ENCODE peak calls at places on chromosomes 5 and 9, in nine cellular contexts. One of them, this sample, is unnamed.

GRCh38 chr5:163794993-163795392 is 289.6 kb downstream of the MAT2B start:
- DNase-seq in CD8-positive, alpha-beta T cell: no peak
- DNase-seq in HepG2: no peak
- DNase-seq in CD8-positive, alpha-beta memory T cell: no peak
- DNase-seq in psoas muscle: no peak
- DNase-seq in uterus: no peak
- DNase-seq in HL-60: no peak
- DNase-seq in left lung: no peak
- DNase-seq in MM.1S: no peak
- DNase-seq in this sample: no peak

GRCh38 chr5:132943362-132944022 is 19.9 kb downstream of the AFF4 start:
- DNase-seq in CD8-positive, alpha-beta T cell: no peak
- DNase-seq in HepG2: no peak
- DNase-seq in CD8-positive, alpha-beta memory T cell: no peak
- DNase-seq in psoas muscle: no peak
- DNase-seq in uterus: no peak
- DNase-seq in HL-60: no peak
- DNase-seq in left lung: no peak
- DNase-seq in MM.1S: no peak
- DNase-seq in this sample: no peak

GRCh38 chr5:98770158-98770910 is 3.1 kb upstream of the RGMB start:
- DNase-seq in CD8-positive, alpha-beta T cell: no peak
- DNase-seq in HepG2: peak; percentile 41
- DNase-seq in CD8-positive, alpha-beta memory T cell: peak; percentile 22
- DNase-seq in psoas muscle: peak; percentile 66
- DNase-seq in uterus: peak; percentile 49
- DNase-seq in HL-60: peak; percentile 20
- DNase-seq in left lung: peak; percentile 78
- DNase-seq in MM.1S: peak; percentile 62
- DNase-seq in this sample: peak; percentile 36

GRCh38 chr9:95024097-95024671 is 293.3 kb downstream of the FANCC start:
- DNase-seq in CD8-positive, alpha-beta T cell: no peak
- DNase-seq in HepG2: peak; percentile 84
- DNase-seq in CD8-positive, alpha-beta memory T cell: no peak
- DNase-seq in psoas muscle: peak; percentile 75
- DNase-seq in uterus: no peak
- DNase-seq in HL-60: no peak
- DNase-seq in left lung: no peak
- DNase-seq in MM.1S: no peak
- DNase-seq in this sample: no peak

GRCh38 chr5:72648511-72648910 is 141.3 kb upstream of the ZNF366 start:
- DNase-seq in CD8-positive, alpha-beta T cell: no peak
- DNase-seq in HepG2: no peak
- DNase-seq in CD8-positive, alpha-beta memory T cell: no peak
- DNase-seq in psoas muscle: peak; percentile 55
- DNase-seq in uterus: peak; percentile 64
- DNase-seq in HL-60: no peak
- DNase-seq in left lung: no peak
- DNase-seq in MM.1S: no peak
- DNase-seq in this sample: no peak

GRCh38 chr5:114790403-114790792 is 379.3 kb downstream of the TRIM36 start:
- DNase-seq in CD8-positive, alpha-beta T cell: no peak
- DNase-seq in HepG2: no peak
- DNase-seq in CD8-positive, alpha-beta memory T cell: no peak
- DNase-seq in psoas muscle: no peak
- DNase-seq in uterus: no peak
- DNase-seq in HL-60: no peak
- DNase-seq in left lung: no peak
- DNase-seq in MM.1S: no peak
- DNase-seq in this sample: no peak

GRCh38 chr9:38389313-38389712 is 3.2 kb upstream of the ALDH1B1 start:
- DNase-seq in CD8-positive, alpha-beta T cell: no peak
- DNase-seq in HepG2: peak; percentile 21
- DNase-seq in CD8-positive, alpha-beta memory T cell: no peak
- DNase-seq in psoas muscle: no peak
- DNase-seq in uterus: no peak
- DNase-seq in HL-60: no peak
- DNase-seq in left lung: no peak
- DNase-seq in MM.1S: no peak
- DNase-seq in this sample: no peak

GRCh38 chr5:20331826-20332225 is 343.8 kb upstream of the CDH18 start:
- DNase-seq in CD8-positive, alpha-beta T cell: no peak
- DNase-seq in HepG2: no peak
- DNase-seq in CD8-positive, alpha-beta memory T cell: no peak
- DNase-seq in psoas muscle: no peak
- DNase-seq in uterus: no peak
- DNase-seq in HL-60: no peak
- DNase-seq in left lung: no peak
- DNase-seq in MM.1S: no peak
- DNase-seq in this sample: peak; percentile 36

GRCh38 chr9:16207161-16207560 is 654.3 kb downstream of the CCDC171 start:
- DNase-seq in CD8-positive, alpha-beta T cell: peak; percentile 12
- DNase-seq in HepG2: no peak
- DNase-seq in CD8-positive, alpha-beta memory T cell: no peak
- DNase-seq in psoas muscle: peak; percentile 64
- DNase-seq in uterus: peak; percentile 71
- DNase-seq in HL-60: no peak
- DNase-seq in left lung: no peak
- DNase-seq in MM.1S: peak; percentile 76
- DNase-seq in this sample: no peak

GRCh38 chr9:19787672-19788071 is 1.2 kb downstream of the SLC24A2 start:
- DNase-seq in CD8-positive, alpha-beta T cell: no peak
- DNase-seq in HepG2: no peak
- DNase-seq in CD8-positive, alpha-beta memory T cell: no peak
- DNase-seq in psoas muscle: no peak
- DNase-seq in uterus: no peak
- DNase-seq in HL-60: no peak
- DNase-seq in left lung: no peak
- DNase-seq in MM.1S: no peak
- DNase-seq in this sample: no peak

DNA sequence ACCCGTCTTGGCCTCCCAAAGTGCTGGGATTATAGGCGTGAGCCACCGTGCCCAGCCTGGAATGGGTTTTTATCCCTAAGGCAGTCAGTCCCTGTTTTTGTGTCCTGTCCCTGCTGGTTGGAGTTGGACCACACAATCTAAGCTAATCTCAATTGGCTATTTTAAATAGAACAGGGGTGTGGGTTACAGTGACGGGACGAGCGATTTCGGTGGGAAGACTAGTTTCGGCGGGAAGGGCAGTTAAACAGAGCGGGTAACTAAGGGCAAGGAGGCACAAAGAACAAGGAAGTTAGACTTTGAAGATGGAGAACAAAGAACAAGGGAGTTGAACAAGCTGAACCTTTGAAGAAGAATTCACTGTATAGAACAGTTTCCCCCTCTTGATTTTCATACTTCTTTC is 1.4 kb downstream of the GTF3C5 start:
- DNase-seq in CD8-positive, alpha-beta T cell: no peak
- DNase-seq in HepG2: no peak
- DNase-seq in CD8-positive, alpha-beta memory T cell: no peak
- DNase-seq in psoas muscle: no peak
- DNase-seq in uterus: no peak
- DNase-seq in HL-60: peak; percentile 83
- DNase-seq in left lung: no peak
- DNase-seq in MM.1S: no peak
- DNase-seq in this sample: no peak
- H3K4me3 ChIP-seq in CD8-positive, alpha-beta T cell: no peak overlapping the region
- H3K4me3 ChIP-seq in HepG2: peak overlapping the region; percentile 90
- H3K4me3 ChIP-seq in CD8-positive, alpha-beta memory T cell: no peak overlapping the region
- H3K4me3 ChIP-seq in psoas muscle: peak overlapping the region; percentile 99
- H3K4me3 ChIP-seq in uterus: no peak overlapping the region
- H3K4me3 ChIP-seq in HL-60: peak overlapping the region; percentile 79
- H3K4me3 ChIP-seq in left lung: no peak overlapping the region
- H3K4me3 ChIP-seq in MM.1S: no peak overlapping the region
- H3K4me3 ChIP-seq in this sample: no peak overlapping the region

GRCh38 chr5:146342882-146343865 is 4.5 kb downstream of the POU4F3 start:
- DNase-seq in CD8-positive, alpha-beta T cell: no peak
- DNase-seq in HepG2: no peak
- DNase-seq in CD8-positive, alpha-beta memory T cell: no peak
- DNase-seq in psoas muscle: no peak
- DNase-seq in uterus: no peak
- DNase-seq in HL-60: no peak
- DNase-seq in left lung: no peak
- DNase-seq in MM.1S: no peak
- DNase-seq in this sample: no peak

GRCh38 chr5:146344155-146345118 is 5.8 kb downstream of the POU4F3 start:
- DNase-seq in CD8-positive, alpha-beta T cell: no peak
- DNase-seq in HepG2: no peak
- DNase-seq in CD8-positive, alpha-beta memory T cell: no peak
- DNase-seq in psoas muscle: no peak
- DNase-seq in uterus: no peak
- DNase-seq in HL-60: no peak
- DNase-seq in left lung: peak; percentile 73
- DNase-seq in MM.1S: no peak
- DNase-seq in this sample: no peak

GRCh38 chr5:146341854-146342253 is 3.2 kb downstream of the POU4F3 start:
- DNase-seq in CD8-positive, alpha-beta T cell: no peak
- DNase-seq in HepG2: no peak
- DNase-seq in CD8-positive, alpha-beta memory T cell: no peak
- DNase-seq in psoas muscle: no peak
- DNase-seq in uterus: no peak
- DNase-seq in HL-60: no peak
- DNase-seq in left lung: no peak
- DNase-seq in MM.1S: no peak
- DNase-seq in this sample: no peak

GRCh38 chr5:146340260-146341081 is 1.8 kb downstream of the POU4F3 start:
- DNase-seq in CD8-positive, alpha-beta T cell: no peak
- DNase-seq in HepG2: peak; percentile 36
- DNase-seq in CD8-positive, alpha-beta memory T cell: no peak
- DNase-seq in psoas muscle: peak; percentile 65
- DNase-seq in uterus: peak; percentile 31
- DNase-seq in HL-60: peak; percentile 37
- DNase-seq in left lung: no peak
- DNase-seq in MM.1S: no peak
- DNase-seq in this sample: peak; percentile 28

GRCh38 chr5:146342519-146342881 is 3.9 kb downstream of the POU4F3 start:
- DNase-seq in CD8-positive, alpha-beta T cell: no peak
- DNase-seq in HepG2: no peak
- DNase-seq in CD8-positive, alpha-beta memory T cell: no peak
- DNase-seq in psoas muscle: no peak
- DNase-seq in uterus: no peak
- DNase-seq in HL-60: no peak
- DNase-seq in left lung: no peak
- DNase-seq in MM.1S: no peak
- DNase-seq in this sample: no peak
- H3K4me3 ChIP-seq in CD8-positive, alpha-beta T cell: no peak overlapping the region
- H3K4me3 ChIP-seq in HepG2: no peak overlapping the region
- H3K4me3 ChIP-seq in CD8-positive, alpha-beta memory T cell: no peak overlapping the region
- H3K4me3 ChIP-seq in psoas muscle: no peak overlapping the region
- H3K4me3 ChIP-seq in uterus: no peak overlapping the region
- H3K4me3 ChIP-seq in HL-60: no peak overlapping the region
- H3K4me3 ChIP-seq in left lung: no peak overlapping the region
- H3K4me3 ChIP-seq in MM.1S: no peak overlapping the region
- H3K4me3 ChIP-seq in this sample: no peak overlapping the region

GRCh38 chr9:35338561-35339274 is 151.2 kb upstream of the RUSC2 start:
- DNase-seq in CD8-positive, alpha-beta T cell: no peak
- DNase-seq in HepG2: no peak
- DNase-seq in CD8-positive, alpha-beta memory T cell: no peak
- DNase-seq in psoas muscle: no peak
- DNase-seq in uterus: no peak
- DNase-seq in HL-60: no peak
- DNase-seq in left lung: no peak
- DNase-seq in MM.1S: no peak
- DNase-seq in this sample: peak; percentile 54

GRCh38 chr9:35341021-35341420 is 148.9 kb upstream of the RUSC2 start:
- DNase-seq in CD8-positive, alpha-beta T cell: no peak
- DNase-seq in HepG2: no peak
- DNase-seq in CD8-positive, alpha-beta memory T cell: no peak
- DNase-seq in psoas muscle: no peak
- DNase-seq in uterus: no peak
- DNase-seq in HL-60: no peak
- DNase-seq in left lung: no peak
- DNase-seq in MM.1S: peak; percentile 44
- DNase-seq in this sample: no peak

GRCh38 chr9:35340046-35340445 is 149.9 kb upstream of the RUSC2 start:
- DNase-seq in CD8-positive, alpha-beta T cell: no peak
- DNase-seq in HepG2: no peak
- DNase-seq in CD8-positive, alpha-beta memory T cell: no peak
- DNase-seq in psoas muscle: no peak
- DNase-seq in uterus: no peak
- DNase-seq in HL-60: no peak
- DNase-seq in left lung: no peak
- DNase-seq in MM.1S: no peak
- DNase-seq in this sample: no peak

GRCh38 chr9:35342221-35342620 is 147.7 kb upstream of the RUSC2 start:
- DNase-seq in CD8-positive, alpha-beta T cell: no peak
- DNase-seq in HepG2: no peak
- DNase-seq in CD8-positive, alpha-beta memory T cell: no peak
- DNase-seq in psoas muscle: no peak
- DNase-seq in uterus: no peak
- DNase-seq in HL-60: no peak
- DNase-seq in left lung: no peak
- DNase-seq in MM.1S: no peak
- DNase-seq in this sample: peak; percentile 31

DNA sequence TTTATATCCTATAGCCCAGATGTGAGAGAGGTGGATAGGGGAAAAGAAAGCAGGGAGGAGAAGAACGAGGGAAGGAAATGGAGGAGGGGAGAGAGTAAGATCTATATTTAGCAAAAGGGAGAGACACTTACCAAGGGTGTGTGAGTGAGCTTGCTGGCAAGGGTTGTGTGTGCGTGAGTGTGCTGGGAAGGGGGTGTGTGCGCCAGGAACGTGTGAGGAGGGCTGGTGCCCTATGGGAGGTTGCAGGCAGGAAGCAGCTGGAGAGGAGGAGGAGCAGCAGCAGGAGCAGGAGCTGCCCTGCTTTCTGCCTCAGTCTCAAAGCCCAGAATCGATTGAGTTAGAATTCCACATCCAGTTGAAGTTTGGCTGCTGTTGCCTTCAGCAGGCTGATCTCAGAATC is 148.3 kb upstream of the RUSC2 start:
- DNase-seq in CD8-positive, alpha-beta T cell: no peak
- DNase-seq in HepG2: no peak
- DNase-seq in CD8-positive, alpha-beta memory T cell: no peak
- DNase-seq in psoas muscle: peak; percentile 88
- DNase-seq in uterus: peak; percentile 43
- DNase-seq in HL-60: no peak
- DNase-seq in left lung: peak; percentile 82
- DNase-seq in MM.1S: no peak
- DNase-seq in this sample: peak; percentile 52
- H3K4me3 ChIP-seq in CD8-positive, alpha-beta T cell: no peak overlapping the region
- H3K4me3 ChIP-seq in HepG2: no peak overlapping the region
- H3K4me3 ChIP-seq in CD8-positive, alpha-beta memory T cell: no peak overlapping the region
- H3K4me3 ChIP-seq in psoas muscle: peak overlapping the region; percentile 58
- H3K4me3 ChIP-seq in uterus: no peak overlapping the region
- H3K4me3 ChIP-seq in HL-60: no peak overlapping the region
- H3K4me3 ChIP-seq in left lung: no peak overlapping the region
- H3K4me3 ChIP-seq in MM.1S: peak overlapping the region; percentile 32
- H3K4me3 ChIP-seq in this sample: no peak overlapping the region

DNA sequence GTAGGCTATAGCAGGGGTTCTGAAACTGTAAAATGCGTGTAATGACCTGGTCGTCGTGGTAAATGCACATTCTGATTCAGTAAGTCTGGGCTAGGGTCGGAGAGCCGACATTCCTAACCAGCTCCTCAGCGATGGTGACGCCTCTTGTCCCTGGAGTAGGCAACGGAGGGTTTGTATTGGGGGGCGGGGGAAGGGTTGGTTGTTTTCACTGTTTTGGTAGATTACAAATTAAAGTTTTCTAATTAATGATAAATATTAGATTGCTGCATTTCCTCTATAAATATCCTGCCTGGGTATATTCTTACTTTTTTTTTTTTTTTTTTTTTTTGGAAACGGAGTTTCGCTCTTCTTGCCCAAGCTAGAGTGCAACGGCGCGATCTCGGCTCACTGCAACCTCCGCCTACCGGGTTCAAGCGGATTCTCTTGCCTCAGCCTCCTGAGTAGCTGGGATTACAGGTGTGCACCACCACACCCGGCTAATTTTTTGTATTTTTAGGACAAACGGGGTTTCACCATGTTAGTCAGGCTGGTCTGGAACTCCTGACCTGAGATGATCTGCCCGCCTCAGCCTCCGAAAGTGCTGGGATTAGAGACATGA is 566 bp upstream of the ALDH7A1 start:
- DNase-seq in CD8-positive, alpha-beta T cell: no peak
- DNase-seq in HepG2: no peak
- DNase-seq in CD8-positive, alpha-beta memory T cell: no peak
- DNase-seq in psoas muscle: no peak
- DNase-seq in uterus: no peak
- DNase-seq in HL-60: no peak
- DNase-seq in left lung: no peak
- DNase-seq in MM.1S: no peak
- DNase-seq in this sample: no peak
- H3K4me3 ChIP-seq in CD8-positive, alpha-beta T cell: peak overlapping the region; percentile 52
- H3K4me3 ChIP-seq in HepG2: peak overlapping the region; percentile 85
- H3K4me3 ChIP-seq in CD8-positive, alpha-beta memory T cell: peak overlapping the region; percentile 53
- H3K4me3 ChIP-seq in psoas muscle: peak overlapping the region; percentile 81
- H3K4me3 ChIP-seq in uterus: peak overlapping the region; percentile 79
- H3K4me3 ChIP-seq in HL-60: no peak overlapping the region
- H3K4me3 ChIP-seq in left lung: peak overlapping the region; percentile 72
- H3K4me3 ChIP-seq in MM.1S: no peak overlapping the region
- H3K4me3 ChIP-seq in this sample: peak overlapping the region; percentile 59